ENCODE peak calls at places on chromosomes 5 and 9, in four cellular contexts. X, V, J and M are unnamed samples. For H3K4me1, the result is how much of the 10 kb centered on the place peaks cover.

GRCh38 chr5:32044904-32045303 is 129.2 kb downstream of the GOLPH3 start:
- DNase-seq in X (peak), V (no peak), J (no peak), M (no peak)

GRCh38 chr5:74396913-74397606 is 243.5 kb downstream of the ENC1 start:
- DNase-seq in X (no peak), V (no peak), J (no peak), M (no peak)

GRCh38 chr9:98654247-98654646 is 54.5 kb downstream of the GABBR2 start:
- DNase-seq in X (peak), V (no peak), J (no peak), M (no peak)

GRCh38 chr5:17511775-17512325 is 6.3 kb upstream of the TAF11L3 start:
- DNase-seq in X (no peak), V (no peak), J (no peak), M (no peak)

GRCh38 chr5:116524505-116524904 is 50.1 kb downstream of the SEMA6A start:
- DNase-seq in X (no peak), V (no peak), J (no peak), M (no peak)

GRCh38 chr9:87375397-87376073 is 122.1 kb upstream of the DAPK1 start:
- DNase-seq in X (peak), V (no peak), J (no peak), M (no peak)

GRCh38 chr5:28374492-28374934 is 1336.1 kb upstream of the CDH9 start:
- DNase-seq in X (no peak), V (peak), J (no peak), M (no peak)

GRCh38 chr5:2659071-2659470 is 92.4 kb downstream of the IRX2 start:
- DNase-seq in X (peak), V (no peak), J (no peak), M (no peak)

GRCh38 chr5:123819818-123820217 is 307.8 kb downstream of the CSNK1G3 start:
- DNase-seq in X (peak), V (no peak), J (no peak), M (no peak)

GRCh38 chr9:33229359-33230120 is 10.4 kb upstream of the SPINK4 start:
- DNase-seq in X (no peak), V (peak), J (peak), M (no peak)

GRCh38 chr5:55151923-55152842 is 7.8 kb upstream of the GPX8 start:
- DNase-seq in X (peak), V (no peak), J (no peak), M (no peak)

GRCh38 chr9:133339641-133340040 is 3.7 kb upstream of the SURF6 start:
- DNase-seq in X (no peak), V (no peak), J (no peak), M (no peak)

GRCh38 chr9:89844075-89844474 is 239.3 kb downstream of the GADD45G start:
- DNase-seq in X (no peak), V (no peak), J (no peak), M (no peak)

GRCh38 chr5:105659396-105659795 is 2011.3 kb downstream of the EFNA5 start:
- DNase-seq in X (no peak), V (peak), J (no peak), M (no peak)

GRCh38 chr9:136662656-136663310 is at the start of gene EGFL7:
- DNase-seq in X (no peak), V (no peak), J (no peak), M (no peak)

DNA sequence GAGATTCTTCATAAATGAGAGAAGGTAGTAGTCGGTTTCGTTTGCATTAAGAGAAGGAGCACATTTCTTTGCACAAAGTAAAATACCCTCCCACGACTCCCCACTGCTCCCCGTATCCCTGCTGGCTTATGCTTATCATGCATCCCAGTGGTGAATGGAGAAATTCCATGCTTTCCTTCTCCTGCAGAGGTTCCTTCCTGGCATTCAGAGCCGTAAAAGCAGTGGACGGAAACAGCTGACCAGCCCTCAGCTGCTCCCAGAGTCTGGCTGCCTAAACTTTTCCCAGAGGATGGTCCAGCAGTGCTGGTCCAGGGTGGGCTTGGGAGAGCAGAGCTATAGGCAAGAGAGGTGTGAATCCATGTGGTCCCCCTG is 93.1 kb downstream of the C9orf152 start:
- DNase-seq in X (no peak), V (peak), J (no peak), M (no peak)
- H3K27ac ChIP-seq in X (peak), V (no peak), J (no peak), M (no peak)

DNA sequence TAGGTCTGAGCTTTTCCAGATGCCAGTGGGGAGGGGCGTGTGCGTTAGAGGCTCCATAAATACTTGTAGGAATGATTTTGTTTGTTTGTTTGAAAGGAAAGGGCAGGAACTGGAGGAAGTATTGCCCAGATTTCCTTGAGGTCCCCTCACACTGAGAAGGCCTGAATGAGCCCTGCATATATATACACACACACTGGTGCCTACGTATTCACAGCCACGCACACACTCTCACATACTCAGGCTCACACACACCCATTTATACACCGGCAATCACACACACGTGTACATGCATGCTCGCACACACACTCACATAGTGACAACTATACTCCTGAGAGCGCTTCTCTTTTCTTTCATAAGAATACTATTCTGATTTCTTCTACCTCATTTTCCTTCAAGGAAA is 1.1 kb upstream of the SLIT3 start:
- DNase-seq in X (no peak), V (no peak), J (no peak), M (no peak)
- H3K4me3 ChIP-seq in X (peak), V (no peak), J (no peak), M (no peak)

GRCh38 chr9:274101-274500 is 59.4 kb downstream of the DOCK8 start:
- DNase-seq in X (no peak), V (no peak), J (no peak), M (no peak)
- H3K4me1 ChIP-seq in X (under half), V (under half), J (under half), M (under half)

GRCh38 chr9:127561491-127562270 is 50.4 kb upstream of the STXBP1 start:
- DNase-seq in X (peak), V (peak), J (peak), M (no peak)
- H3K27ac ChIP-seq in X (peak), V (peak), J (peak), M (no peak)

DNA sequence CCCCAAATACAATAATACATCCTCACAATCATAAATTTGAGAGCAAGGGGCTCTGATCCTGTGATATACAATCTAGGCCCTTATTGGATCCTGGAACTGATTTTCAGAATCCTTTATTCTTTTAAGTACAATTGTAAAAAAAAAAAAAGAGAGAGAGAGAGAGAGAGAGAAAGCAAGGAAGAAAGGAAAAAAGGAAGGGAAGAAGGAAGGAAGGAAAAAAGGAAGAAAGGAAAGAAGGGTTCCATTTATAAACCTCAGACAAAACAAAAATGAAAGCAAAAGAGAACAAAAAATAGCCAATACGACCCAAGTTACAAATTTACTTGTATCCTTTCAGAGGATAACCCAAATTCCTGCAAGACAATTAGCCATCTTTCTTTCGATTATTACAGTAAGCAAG is 543.1 kb downstream of the RAB3C start:
- DNase-seq in X (peak), V (no peak), J (no peak), M (no peak)
- H3K4me3 ChIP-seq in X (peak), V (no peak), J (no peak), M (peak)

DNA sequence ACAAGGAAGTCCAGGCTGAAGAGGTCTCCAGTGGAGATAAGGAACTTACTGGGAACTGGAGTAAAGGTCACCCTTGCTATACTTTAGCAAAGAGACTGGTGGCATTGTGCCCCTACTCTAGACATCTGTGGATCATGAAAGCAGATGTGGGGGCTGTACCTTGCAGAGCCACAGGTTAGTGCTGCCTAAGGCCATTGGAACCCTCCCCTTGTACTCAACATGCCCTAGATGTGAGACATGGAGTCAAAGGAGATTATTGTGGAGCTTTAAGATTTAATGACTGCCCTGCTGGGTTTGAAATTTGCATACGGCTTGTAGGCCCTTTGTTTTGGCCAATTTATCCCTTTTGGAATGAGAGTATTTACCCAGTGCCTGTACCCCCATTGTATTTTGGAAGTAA is 397.3 kb upstream of the GRIN3A start:
- DNase-seq in X (no peak), V (peak), J (no peak), M (no peak)
- H3K4me1 ChIP-seq in X (under half), V (under half), J (under half), M (under half)

GRCh38 chr9:97491216-97491999 is 10.1 kb upstream of the TMOD1 start:
- DNase-seq in X (no peak), V (no peak), J (no peak), M (no peak)
- H3K27ac ChIP-seq in X (no peak), V (no peak), J (no peak), M (no peak)